ENCODE peak calls at places on chromosomes 4 and X, in six cellular contexts. J, U, S, F, Z and G are unnamed samples.

GRCh38 chr4:158067646-158068045 is 105.2 kb downstream of the GASK1B start:
- DNase-seq in U (no peak), Z (no peak), S (no peak), J (no peak), F (no peak), G (no peak)

GRCh38 chr4:151218343-151218742 is 58.6 kb upstream of the PRSS48 start:
- DNase-seq in S (no peak), J (peak), U (no peak), Z (no peak), F (peak), G (peak)

GRCh38 chr4:65242156-65242846 is 428.0 kb downstream of the EPHA5 start:
- DNase-seq in U (no peak), S (no peak), F (no peak), J (no peak), Z (no peak), G (no peak)

GRCh38 chrX:43618376-43619205 is 37.5 kb upstream of the MAOA start:
- DNase-seq in F (no peak), Z (peak), U (peak), J (no peak), S (peak), G (peak)

GRCh38 chr4:23889814-23890269 is at the start of gene PPARGC1A:
- DNase-seq in S (peak), F (peak), Z (no peak), J (peak), U (no peak), G (peak)

GRCh38 chr4:99949034-99949998 is 759 bp downstream of the H2AZ1 start:
- DNase-seq in S (peak), U (peak), Z (peak), J (peak), F (peak), G (peak)

GRCh38 chrX:130171446-130172126 is at the start of gene RAB33A:
- DNase-seq in Z (no peak), U (peak), J (no peak), F (peak), S (no peak), G (no peak)

GRCh38 chr4:113457886-113458285 is 303.7 kb downstream of the CAMK2D start:
- DNase-seq in S (no peak), J (peak), U (no peak), Z (no peak), F (peak), G (no peak)

GRCh38 chr4:55733874-55734437 is 85.6 kb upstream of the EXOC1L start:
- DNase-seq in S (no peak), F (peak), Z (no peak), J (peak), U (no peak), G (no peak)

DNA sequence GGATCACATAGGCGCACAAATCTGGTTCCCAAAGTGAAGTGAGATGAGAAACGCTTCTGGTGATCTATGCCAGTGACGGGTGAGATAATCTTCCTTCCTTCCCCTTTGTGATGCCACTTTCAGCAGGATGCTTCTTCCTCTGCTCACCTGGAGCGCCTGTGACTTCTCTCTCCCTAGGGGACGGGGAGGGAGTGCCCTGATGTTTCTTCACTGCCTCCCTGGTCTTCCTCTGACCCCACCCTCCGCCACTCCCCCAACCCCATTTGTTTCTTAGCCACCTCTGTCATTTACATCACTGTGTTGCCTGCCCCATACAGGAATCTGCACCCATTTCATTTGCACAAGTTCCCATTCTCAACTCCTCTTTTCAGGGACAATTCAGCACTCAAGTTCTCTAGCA is 139.0 kb upstream of the MID1 start:
- DNase-seq in S (no peak), F (no peak), U (peak), J (no peak), Z (peak), G (peak)
- H4K8ac ChIP-seq in S (no peak), F (no peak), U (no peak), J (no peak), Z (no peak), G (no peak)

DNA sequence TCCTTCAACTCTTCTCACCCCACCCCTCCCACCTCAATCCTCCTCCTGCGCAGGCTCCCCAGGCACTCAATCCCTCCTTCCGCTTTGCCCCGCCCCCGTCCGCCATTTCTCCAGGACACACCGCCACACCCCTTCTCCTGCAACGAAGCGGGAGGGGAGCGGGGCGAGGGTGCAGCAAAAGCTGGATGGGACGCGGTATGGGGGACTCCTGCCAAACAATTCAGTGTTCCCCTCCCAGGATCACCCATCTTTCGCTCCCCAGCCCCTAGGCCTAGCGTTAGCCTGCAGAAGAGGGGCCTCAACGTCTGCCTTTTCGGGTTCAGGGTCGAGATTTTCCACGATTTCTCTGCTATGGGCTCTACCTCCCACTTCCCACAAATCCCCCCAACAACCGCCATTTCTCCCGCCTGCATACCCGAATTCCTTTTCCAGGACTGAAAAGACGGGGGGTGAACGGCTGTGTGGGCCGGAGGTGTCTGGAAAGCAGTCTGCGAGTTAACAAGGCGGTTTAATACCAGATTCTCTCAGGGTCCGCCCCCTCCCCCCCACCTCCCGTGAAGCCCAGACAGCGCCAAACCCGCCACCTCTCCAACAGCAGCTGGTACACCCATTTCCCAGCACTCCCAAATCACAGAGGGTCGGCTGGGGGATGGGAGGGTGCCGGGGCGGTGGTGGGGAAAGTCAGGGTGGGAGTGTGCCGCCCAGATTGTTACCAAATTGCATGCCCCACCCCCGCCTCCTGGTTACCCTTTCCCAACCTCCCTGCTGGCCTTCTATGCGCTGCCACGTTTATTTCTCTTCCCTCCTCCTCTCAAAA is 781 bp downstream of the ARMCX2 start:
- DNase-seq in S (peak), F (peak), U (peak), Z (no peak), J (peak), G (peak)
- H4K8ac ChIP-seq in S (no peak), F (no peak), U (no peak), Z (peak), J (peak), G (no peak)

GRCh38 chrX:103356023-103356798 is at the start of gene TCEAL9:
- DNase-seq in F (peak), U (peak), S (no peak), J (peak), Z (no peak), G (peak)
- H4K8ac ChIP-seq in F (peak), U (no peak), S (no peak), J (peak), Z (peak), G (peak)

GRCh38 chr4:76892601-76893000 is 5.3 kb downstream of the SOWAHB start:
- DNase-seq in Z (no peak), U (no peak), F (no peak), S (no peak), J (peak), G (no peak)
- H4K8ac ChIP-seq in Z (no peak), U (no peak), F (no peak), S (no peak), J (no peak), G (no peak)